ENCODE peak calls at places on chromosomes 13 and 19, in four cellular contexts. One of them, this sample, is unnamed.

GRCh38 chr13:46146898-46147297 is 35.1 kb downstream of the LCP1 start:
- DNase-seq in HepG2: peak
- DNase-seq in GM12878: no peak
- DNase-seq in HEK293T: peak
- DNase-seq in this sample: no peak

GRCh38 chr19:29004796-29005195 is 208.2 kb downstream of the UQCRFS1 start:
- DNase-seq in HepG2: no peak
- DNase-seq in HEK293T: no peak
- DNase-seq in GM12878: no peak
- DNase-seq in this sample: no peak

GRCh38 chr13:34430294-34430693 is 511.8 kb upstream of the NBEA start:
- DNase-seq in HEK293T: no peak
- DNase-seq in HepG2: no peak
- DNase-seq in GM12878: no peak
- DNase-seq in this sample: no peak

GRCh38 chr19:38386968-38387549 is 775 bp downstream of the GGN start:
- DNase-seq in GM12878: no peak
- DNase-seq in HepG2: no peak
- DNase-seq in HEK293T: no peak
- DNase-seq in this sample: peak

GRCh38 chr19:11461453-11461852 is 19.4 kb downstream of the ELAVL3 start:
- DNase-seq in HEK293T: no peak
- DNase-seq in HepG2: no peak
- DNase-seq in GM12878: no peak
- DNase-seq in this sample: no peak

GRCh38 chr19:18603255-18603957 is 3.2 kb downstream of the CRLF1 start:
- DNase-seq in HepG2: no peak
- DNase-seq in GM12878: no peak
- DNase-seq in HEK293T: peak
- DNase-seq in this sample: peak

GRCh38 chr13:41311607-41312500 is 787 bp downstream of the NAA16 start:
- DNase-seq in GM12878: no peak
- DNase-seq in HEK293T: peak
- DNase-seq in HepG2: peak
- DNase-seq in this sample: no peak

GRCh38 chr19:4773047-4773640 is 18.4 kb upstream of the FEM1A start:
- DNase-seq in HEK293T: no peak
- DNase-seq in HepG2: no peak
- DNase-seq in GM12878: peak
- DNase-seq in this sample: no peak

GRCh38 chr19:19115954-19116353 is 22.3 kb downstream of the TMEM161A start:
- DNase-seq in HepG2: peak
- DNase-seq in GM12878: no peak
- DNase-seq in HEK293T: peak
- DNase-seq in this sample: peak

GRCh38 chr13:19587635-19588300 is 26.4 kb upstream of the TPTE2 start:
- DNase-seq in GM12878: no peak
- DNase-seq in HepG2: peak
- DNase-seq in HEK293T: peak
- DNase-seq in this sample: peak

GRCh38 chr13:46983881-46984280 is 87.0 kb upstream of the HTR2A start:
- DNase-seq in HepG2: peak
- DNase-seq in GM12878: peak
- DNase-seq in HEK293T: no peak
- DNase-seq in this sample: no peak

GRCh38 chr13:99431927-99432636 is 69.2 kb upstream of the TM9SF2 start:
- DNase-seq in GM12878: peak
- DNase-seq in HepG2: no peak
- DNase-seq in HEK293T: no peak
- DNase-seq in this sample: no peak

GRCh38 chr19:16222806-16223205 is 25.1 kb downstream of the AP1M1 start:
- DNase-seq in GM12878: no peak
- DNase-seq in HepG2: no peak
- DNase-seq in HEK293T: no peak
- DNase-seq in this sample: no peak

GRCh38 chr13:49499889-49500660 is 4.3 kb downstream of the PHF11 start:
- DNase-seq in GM12878: no peak
- DNase-seq in HepG2: no peak
- DNase-seq in HEK293T: no peak
- DNase-seq in this sample: no peak

GRCh38 chr13:50094615-50095293 is 79.5 kb downstream of the KCNRG start:
- DNase-seq in HepG2: no peak
- DNase-seq in HEK293T: no peak
- DNase-seq in GM12878: no peak
- DNase-seq in this sample: no peak

GRCh38 chr19:48400018-48400742 is 6.7 kb downstream of the GRIN2D start:
- DNase-seq in GM12878: no peak
- DNase-seq in HepG2: peak
- DNase-seq in HEK293T: peak
- DNase-seq in this sample: peak

GRCh38 chr13:58619396-58620113 is 988.0 kb downstream of the PCDH17 start:
- DNase-seq in GM12878: no peak
- DNase-seq in HEK293T: no peak
- DNase-seq in HepG2: no peak
- DNase-seq in this sample: no peak

GRCh38 chr19:3665681-3666544 is 34.4 kb downstream of the PIP5K1C start:
- DNase-seq in HepG2: peak
- DNase-seq in HEK293T: peak
- DNase-seq in GM12878: no peak
- DNase-seq in this sample: peak

GRCh38 chr19:13585512-13585911 is 79.2 kb upstream of the CACNA1A start:
- DNase-seq in GM12878: no peak
- DNase-seq in HepG2: no peak
- DNase-seq in HEK293T: no peak
- DNase-seq in this sample: no peak

GRCh38 chr19:23116802-23117571 is at the start of gene ZNF730:
- DNase-seq in GM12878: peak
- DNase-seq in HEK293T: no peak
- DNase-seq in HepG2: no peak
- DNase-seq in this sample: peak

GRCh38 chr13:50543767-50544166 is 299.7 kb downstream of the DLEU7 start:
- DNase-seq in HEK293T: no peak
- DNase-seq in GM12878: no peak
- DNase-seq in HepG2: no peak
- DNase-seq in this sample: no peak

GRCh38 chr19:43564800-43565199 is 10.5 kb downstream of the XRCC1 start:
- DNase-seq in HEK293T: no peak
- DNase-seq in HepG2: no peak
- DNase-seq in GM12878: no peak
- DNase-seq in this sample: no peak

GRCh38 chr19:38015216-38015615 is 108.2 kb downstream of the SIPA1L3 start:
- DNase-seq in GM12878: no peak
- DNase-seq in HepG2: no peak
- DNase-seq in HEK293T: no peak
- DNase-seq in this sample: no peak

GRCh38 chr13:27980280-27980998 is 8.1 kb downstream of the URAD start:
- DNase-seq in HepG2: no peak
- DNase-seq in HEK293T: no peak
- DNase-seq in GM12878: no peak
- DNase-seq in this sample: no peak

GRCh38 chr13:50810998-50811397 is 32.5 kb downstream of the DLEU7 start:
- DNase-seq in GM12878: peak
- DNase-seq in HEK293T: no peak
- DNase-seq in HepG2: no peak
- DNase-seq in this sample: no peak

GRCh38 chr13:39777527-39778061 is 122.1 kb downstream of the COG6 start:
- DNase-seq in GM12878: no peak
- DNase-seq in HEK293T: peak
- DNase-seq in HepG2: no peak
- DNase-seq in this sample: no peak

GRCh38 chr13:76823969-76824368 is 62.2 kb downstream of the KCTD12 start:
- DNase-seq in GM12878: no peak
- DNase-seq in HepG2: no peak
- DNase-seq in HEK293T: no peak
- DNase-seq in this sample: no peak

GRCh38 chr19:13060233-13060963 is 42.3 kb downstream of the LYL1 start:
- DNase-seq in HepG2: peak
- DNase-seq in HEK293T: no peak
- DNase-seq in GM12878: no peak
- DNase-seq in this sample: peak

GRCh38 chr13:43446126-43446525 is 340.6 kb downstream of the ENOX1 start:
- DNase-seq in HEK293T: no peak
- DNase-seq in HepG2: no peak
- DNase-seq in GM12878: no peak
- DNase-seq in this sample: no peak

GRCh38 chr19:29784598-29785223 is 27.1 kb upstream of the CCNE1 start:
- DNase-seq in GM12878: no peak
- DNase-seq in HepG2: no peak
- DNase-seq in HEK293T: no peak
- DNase-seq in this sample: no peak

GRCh38 chr19:41351339-41352245 is 2.1 kb downstream of the TGFB1 start:
- DNase-seq in GM12878: no peak
- DNase-seq in HEK293T: peak
- DNase-seq in HepG2: no peak
- DNase-seq in this sample: peak

GRCh38 chr19:46746281-46746965 is at the start of gene STRN4:
- DNase-seq in GM12878: no peak
- DNase-seq in HEK293T: peak
- DNase-seq in HepG2: no peak
- DNase-seq in this sample: peak

GRCh38 chr19:46748325-46749109 is 2.3 kb upstream of the STRN4 start:
- DNase-seq in GM12878: no peak
- DNase-seq in HepG2: peak
- DNase-seq in HEK293T: peak
- DNase-seq in this sample: peak

GRCh38 chr19:46744005-46744691 is 1.7 kb upstream of the FKRP start:
- DNase-seq in HepG2: no peak
- DNase-seq in HEK293T: no peak
- DNase-seq in GM12878: no peak
- DNase-seq in this sample: no peak

GRCh38 chr19:46745521-46746280 is at the start of gene FKRP:
- DNase-seq in GM12878: no peak
- DNase-seq in HEK293T: peak
- DNase-seq in HepG2: no peak
- DNase-seq in this sample: peak

DNA sequence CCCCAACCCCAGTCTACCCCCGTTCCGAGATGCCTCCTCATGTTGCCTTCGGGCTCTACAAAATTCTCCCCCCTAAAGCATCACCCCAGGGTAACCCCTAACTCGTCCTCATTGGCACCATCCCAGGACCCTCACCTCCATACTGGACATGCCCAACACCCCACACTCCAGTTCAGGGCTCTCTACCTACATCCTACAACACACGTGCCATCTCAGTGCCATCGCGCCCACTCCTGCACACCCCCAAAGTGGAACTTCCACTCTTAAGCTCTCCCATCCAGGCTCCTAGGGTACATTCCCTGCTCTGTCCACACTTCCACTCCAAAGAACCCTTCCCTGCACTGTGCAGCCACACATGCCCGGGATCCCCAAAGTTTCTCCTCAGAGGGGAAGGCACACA is 827 bp upstream of the FKRP start:
- DNase-seq in GM12878: no peak
- DNase-seq in HepG2: no peak
- DNase-seq in HEK293T: no peak
- DNase-seq in this sample: no peak
- TF ChIP-seq TARDBP in GM12878: no peak
- TF ChIP-seq TARDBP in HepG2: no peak
- TF ChIP-seq TARDBP in HEK293T: no peak
- TF ChIP-seq TARDBP in this sample: no peak

GRCh38 chr13:94967183-94968039 is 255.1 kb upstream of the SOX21 start:
- DNase-seq in HEK293T: peak
- DNase-seq in HepG2: no peak
- DNase-seq in GM12878: no peak
- DNase-seq in this sample: no peak
- TF ChIP-seq FOXM1 in HEK293T: no peak
- TF ChIP-seq FOXM1 in HepG2: no peak
- TF ChIP-seq FOXM1 in GM12878: no peak
- TF ChIP-seq FOXM1 in this sample: no peak

GRCh38 chr19:2049741-2050348 is 1.2 kb downstream of the MKNK2 start:
- DNase-seq in HEK293T: no peak
- DNase-seq in HepG2: peak
- DNase-seq in GM12878: no peak
- DNase-seq in this sample: peak
- TF ChIP-seq TARDBP in HEK293T: no peak
- TF ChIP-seq TARDBP in HepG2: no peak
- TF ChIP-seq TARDBP in GM12878: no peak
- TF ChIP-seq TARDBP in this sample: no peak

DNA sequence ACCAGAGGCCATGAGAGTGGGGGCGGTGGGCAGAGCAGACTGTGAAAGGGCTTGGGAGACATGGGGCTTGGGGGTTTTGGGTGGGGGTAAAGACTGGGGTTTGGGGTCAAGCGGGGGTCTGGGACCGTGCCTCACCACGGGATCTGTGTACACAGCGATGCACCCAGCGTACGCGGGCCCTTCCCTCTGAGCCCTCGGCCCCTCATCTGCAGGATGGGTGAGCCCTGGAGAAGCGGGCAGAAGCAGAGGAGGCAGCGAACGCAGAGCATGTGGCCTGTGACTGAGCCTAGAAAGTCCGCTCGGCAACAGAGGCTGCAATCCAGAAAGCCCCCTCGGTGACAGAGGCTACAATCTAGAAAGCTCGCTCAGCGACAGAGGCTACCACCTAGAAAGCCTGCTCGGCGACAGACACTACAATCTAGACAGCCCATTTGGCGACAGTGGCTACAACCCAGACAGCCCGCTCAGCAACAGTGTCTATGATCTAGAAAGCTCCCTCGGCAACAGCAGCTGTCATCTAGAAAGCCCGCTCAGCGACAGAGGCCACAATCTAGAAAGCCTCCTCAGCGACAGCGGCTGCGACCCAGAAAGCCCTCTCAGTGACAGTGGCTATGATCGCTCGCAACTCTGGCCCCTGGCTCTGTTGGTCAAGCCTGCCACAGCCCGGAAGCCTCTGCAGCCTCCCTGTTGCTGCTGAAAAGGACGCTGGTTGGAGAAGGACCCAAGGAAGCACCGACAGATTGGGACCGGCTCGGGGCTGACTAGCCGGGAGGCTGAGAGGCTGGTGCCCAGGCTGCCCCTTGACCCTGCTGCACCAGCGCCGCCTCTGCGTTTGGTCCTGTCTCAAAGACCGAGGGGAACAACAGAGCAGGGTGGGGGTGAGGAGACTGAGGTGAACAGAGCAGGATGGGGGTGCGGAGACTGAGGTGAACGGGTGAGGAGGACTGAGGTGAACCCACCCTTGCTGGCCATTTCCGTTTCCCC is 68.6 kb downstream of the SPACA7 start:
- DNase-seq in GM12878: no peak
- DNase-seq in HEK293T: no peak
- DNase-seq in HepG2: no peak
- DNase-seq in this sample: no peak
- TF ChIP-seq FOXM1 in GM12878: no peak
- TF ChIP-seq FOXM1 in HEK293T: no peak
- TF ChIP-seq FOXM1 in HepG2: no peak
- TF ChIP-seq FOXM1 in this sample: no peak

GRCh38 chr13:110726726-110727125 is 13.2 kb downstream of the ING1 start:
- DNase-seq in HepG2: no peak
- DNase-seq in GM12878: no peak
- DNase-seq in HEK293T: no peak
- DNase-seq in this sample: no peak

GRCh38 chr13:110734561-110734960 is 21.1 kb downstream of the ING1 start:
- DNase-seq in HEK293T: no peak
- DNase-seq in HepG2: peak
- DNase-seq in GM12878: no peak
- DNase-seq in this sample: no peak

GRCh38 chr13:110731072-110731471 is 17.6 kb downstream of the ING1 start:
- DNase-seq in HEK293T: no peak
- DNase-seq in GM12878: no peak
- DNase-seq in HepG2: no peak
- DNase-seq in this sample: no peak
- TF ChIP-seq TARDBP in HEK293T: no peak
- TF ChIP-seq TARDBP in GM12878: no peak
- TF ChIP-seq TARDBP in HepG2: no peak
- TF ChIP-seq TARDBP in this sample: no peak

This sample was measured in K562.